ENCODE peak calls at places on chromosomes 7 and 10, in seven cellular contexts. P is activated CD4-positive, alpha-beta T cell treated with anti-CD3 and anti-CD28 coated beads for 24 hours; C is GM23248; Q is small intestine; Y is HT-29; S is kidney glomerular epithelial cell; I is NCI-H1417. V is an unnamed sample.

GRCh38 chr7:138127996-138128395 is 51.7 kb downstream of the AKR1D1 start:
- DNase-seq in Y (no peak), P (no peak), C (no peak), S (peak), Q (no peak), I (no peak), V (no peak)

GRCh38 chr10:131430716-131431402 is 119.3 kb upstream of the TCERG1L start:
- DNase-seq in Q (no peak), I (no peak), S (no peak), C (no peak), P (no peak), Y (no peak), V (no peak)

GRCh38 chr7:3552499-3552898 is 251.4 kb downstream of the SDK1 start:
- DNase-seq in Q (no peak), P (no peak), I (no peak), Y (no peak), C (no peak), S (peak), V (no peak)

GRCh38 chr10:61918140-61918539 is 16.6 kb downstream of the ARID5B start:
- DNase-seq in P (no peak), I (no peak), Q (no peak), Y (no peak), C (no peak), S (peak), V (no peak)

GRCh38 chr10:72257051-72257892 is 16.5 kb upstream of the DDIT4 start:
- DNase-seq in P (no peak), S (no peak), C (no peak), Q (no peak), I (no peak), Y (no peak), V (no peak)

GRCh38 chr7:132573237-132573636 is 3.0 kb downstream of the PLXNA4 start:
- DNase-seq in P (no peak), S (no peak), Q (no peak), I (no peak), Y (no peak), C (no peak), V (no peak)

GRCh38 chr10:130453721-130454542 is 317.7 kb downstream of the GLRX3 start:
- DNase-seq in Y (no peak), S (no peak), C (no peak), Q (no peak), I (no peak), P (no peak), V (no peak)

GRCh38 chr10:62978417-62978955 is 154.6 kb upstream of the NRBF2 start:
- DNase-seq in Y (no peak), C (no peak), P (no peak), S (no peak), I (no peak), Q (no peak), V (no peak)

GRCh38 chr7:105493928-105494325 is 28.1 kb downstream of the PUS7 start:
- DNase-seq in Y (no peak), C (peak), S (peak), I (no peak), P (no peak), Q (no peak), V (peak)

GRCh38 chr7:2811476-2812118 is 32.5 kb downstream of the GNA12 start:
- DNase-seq in S (no peak), P (no peak), Y (no peak), C (no peak), Q (no peak), I (no peak), V (peak)

GRCh38 chr7:55250313-55250712 is 114.8 kb upstream of the LANCL2 start:
- DNase-seq in C (peak), P (no peak), S (peak), Y (peak), I (no peak), Q (peak), V (peak)

GRCh38 chr10:66838656-66839055 is 87.2 kb upstream of the LRRTM3 start:
- DNase-seq in S (no peak), C (no peak), I (no peak), Y (no peak), Q (no peak), P (no peak), V (no peak)

GRCh38 chr7:103962070-103962469 is 27.4 kb downstream of the RELN start:
- DNase-seq in C (no peak), I (no peak), S (peak), Y (no peak), Q (no peak), P (no peak), V (no peak)

GRCh38 chr7:67450171-67450570 is 453.5 kb downstream of the TYW1 start:
- DNase-seq in Y (no peak), I (no peak), P (no peak), Q (no peak), C (no peak), S (no peak), V (no peak)

GRCh38 chr7:41399171-41399570 is 303.7 kb downstream of the INHBA start:
- DNase-seq in Q (no peak), S (no peak), I (no peak), C (no peak), P (no peak), Y (no peak), V (no peak)

GRCh38 chr7:158908552-158908951 is 52.2 kb downstream of the DYNC2I1 start:
- DNase-seq in C (no peak), I (no peak), P (no peak), Q (no peak), Y (no peak), S (no peak), V (no peak)

GRCh38 chr10:93851169-93851568 is 42.6 kb upstream of the SLC35G1 start:
- DNase-seq in P (no peak), I (no peak), S (no peak), Q (no peak), Y (no peak), C (no peak), V (no peak)

GRCh38 chr10:2212196-2212719 is 474.9 kb upstream of the ADARB2 start:
- DNase-seq in P (no peak), C (no peak), S (no peak), I (no peak), Q (no peak), Y (no peak), V (no peak)

GRCh38 chr7:14739496-14740185 is 162.9 kb downstream of the DGKB start:
- DNase-seq in S (no peak), C (no peak), I (no peak), Q (no peak), Y (no peak), P (no peak), V (no peak)

GRCh38 chr10:111856631-111857030 is 326.9 kb downstream of the GPAM start:
- DNase-seq in I (no peak), Q (no peak), S (no peak), P (no peak), Y (peak), C (peak), V (peak)

GRCh38 chr7:150405584-150406310 is 26.6 kb downstream of the ZNF775 start:
- DNase-seq in I (no peak), S (no peak), Y (peak), P (no peak), Q (peak), C (peak), V (peak)

GRCh38 chr10:130959752-130960195 is 351.7 kb downstream of the TCERG1L start:
- DNase-seq in Q (no peak), C (no peak), I (no peak), S (no peak), P (no peak), Y (no peak), V (no peak)

GRCh38 chr7:73701357-73701995 is 18.0 kb downstream of the STX1A start:
- DNase-seq in Y (peak), C (peak), Q (peak), S (no peak), I (no peak), P (no peak), V (peak)

GRCh38 chr7:23100697-23101096 is 4.9 kb upstream of the KLHL7 start:
- DNase-seq in Y (peak), P (no peak), Q (peak), C (no peak), I (no peak), S (no peak), V (peak)

GRCh38 chr7:157004050-157004838 is 6.2 kb downstream of the MNX1 start:
- DNase-seq in Y (no peak), P (no peak), I (no peak), C (peak), S (no peak), Q (no peak), V (no peak)

GRCh38 chr10:77710759-77711682 is 73.4 kb upstream of the KCNMA1 start:
- DNase-seq in I (peak), C (peak), P (peak), Q (peak), S (peak), Y (peak), V (peak)

GRCh38 chr7:142956951-142957623 is 5.1 kb downstream of the KEL start:
- DNase-seq in Y (peak), S (peak), C (no peak), Q (peak), P (no peak), I (no peak), V (peak)

GRCh38 chr10:48456361-48456804 is 148.5 kb downstream of the ARHGAP22 start:
- DNase-seq in I (no peak), C (no peak), S (no peak), Y (no peak), Q (no peak), P (no peak), V (peak)

GRCh38 chr7:33334349-33334748 is 205.0 kb downstream of the BBS9 start:
- DNase-seq in I (peak), S (peak), Q (peak), C (peak), P (no peak), Y (peak), V (peak)

GRCh38 chr7:152887191-152887590 is 127.6 kb downstream of the ACTR3B start:
- DNase-seq in C (no peak), I (no peak), P (no peak), Q (no peak), S (no peak), Y (no peak), V (no peak)

GRCh38 chr7:81333004-81333403 is 414.2 kb upstream of the SEMA3C start:
- DNase-seq in C (peak), P (no peak), I (no peak), Q (no peak), S (no peak), Y (no peak), V (no peak)

GRCh38 chr7:27740449-27741086 is 606 bp downstream of the TAX1BP1 start:
- DNase-seq in P (peak), C (peak), I (peak), S (peak), Y (peak), Q (peak), V (peak)